ENCODE peak calls at places on chromosomes 12 and 14, in seven cellular contexts. One of them, this sample, is unnamed.

GRCh38 chr14:35402323-35403084 is 2.0 kb downstream of the NFKBIA start:
- DNase-seq in suprapubic skin: no peak
- DNase-seq in stomach: no peak
- DNase-seq in transverse colon: peak; percentile 48
- DNase-seq in sigmoid colon: peak; percentile 79
- DNase-seq in HepG2: no peak
- DNase-seq in breast epithelium: no peak
- DNase-seq in this sample: no peak

GRCh38 chr12:116542345-116542950 is 16.7 kb upstream of the MAP1LC3B2 start:
- DNase-seq in suprapubic skin: no peak
- DNase-seq in stomach: no peak
- DNase-seq in transverse colon: no peak
- DNase-seq in sigmoid colon: peak; percentile 61
- DNase-seq in HepG2: no peak
- DNase-seq in breast epithelium: no peak
- DNase-seq in this sample: no peak

GRCh38 chr12:58204086-58204485 is 262.7 kb downstream of the ATP23 start:
- DNase-seq in suprapubic skin: no peak
- DNase-seq in stomach: no peak
- DNase-seq in transverse colon: no peak
- DNase-seq in sigmoid colon: no peak
- DNase-seq in HepG2: no peak
- DNase-seq in breast epithelium: no peak
- DNase-seq in this sample: no peak

GRCh38 chr12:3389911-3390310 is 101.1 kb upstream of the PRMT8 start:
- DNase-seq in suprapubic skin: no peak
- DNase-seq in stomach: no peak
- DNase-seq in transverse colon: no peak
- DNase-seq in sigmoid colon: no peak
- DNase-seq in HepG2: no peak
- DNase-seq in breast epithelium: no peak
- DNase-seq in this sample: no peak

GRCh38 chr14:58353516-58354299 is 42.0 kb upstream of the TOMM20L start:
- DNase-seq in suprapubic skin: no peak
- DNase-seq in stomach: no peak
- DNase-seq in transverse colon: no peak
- DNase-seq in sigmoid colon: no peak
- DNase-seq in HepG2: no peak
- DNase-seq in breast epithelium: no peak
- DNase-seq in this sample: no peak

GRCh38 chr12:58841058-58841798 is 79.1 kb downstream of the LRIG3 start:
- DNase-seq in suprapubic skin: no peak
- DNase-seq in stomach: no peak
- DNase-seq in transverse colon: no peak
- DNase-seq in sigmoid colon: no peak
- DNase-seq in HepG2: no peak
- DNase-seq in breast epithelium: no peak
- DNase-seq in this sample: no peak

GRCh38 chr14:58607571-58608317 is 30.0 kb upstream of the DACT1 start:
- DNase-seq in suprapubic skin: no peak
- DNase-seq in stomach: no peak
- DNase-seq in transverse colon: no peak
- DNase-seq in sigmoid colon: no peak
- DNase-seq in HepG2: no peak
- DNase-seq in breast epithelium: no peak
- DNase-seq in this sample: no peak

GRCh38 chr12:1171657-1172056 is 180.6 kb downstream of the ERC1 start:
- DNase-seq in suprapubic skin: no peak
- DNase-seq in stomach: no peak
- DNase-seq in transverse colon: no peak
- DNase-seq in sigmoid colon: no peak
- DNase-seq in HepG2: no peak
- DNase-seq in breast epithelium: no peak
- DNase-seq in this sample: no peak

GRCh38 chr14:92373336-92373735 is 50.4 kb downstream of the SLC24A4 start:
- DNase-seq in suprapubic skin: no peak
- DNase-seq in stomach: no peak
- DNase-seq in transverse colon: no peak
- DNase-seq in sigmoid colon: no peak
- DNase-seq in HepG2: no peak
- DNase-seq in breast epithelium: no peak
- DNase-seq in this sample: no peak

GRCh38 chr14:54568821-54569591 is 2.1 kb downstream of the SAMD4A start:
- DNase-seq in suprapubic skin: no peak
- DNase-seq in stomach: no peak
- DNase-seq in transverse colon: peak; percentile 15
- DNase-seq in sigmoid colon: peak; percentile 86
- DNase-seq in HepG2: peak; percentile 31
- DNase-seq in breast epithelium: no peak
- DNase-seq in this sample: no peak

GRCh38 chr12:17528394-17528793 is 561.6 kb downstream of the RERGL start:
- DNase-seq in suprapubic skin: no peak
- DNase-seq in stomach: no peak
- DNase-seq in transverse colon: no peak
- DNase-seq in sigmoid colon: no peak
- DNase-seq in HepG2: no peak
- DNase-seq in breast epithelium: no peak
- DNase-seq in this sample: no peak

GRCh38 chr12:15118946-15119345 is 102.3 kb downstream of the RERG start:
- DNase-seq in suprapubic skin: no peak
- DNase-seq in stomach: no peak
- DNase-seq in transverse colon: no peak
- DNase-seq in sigmoid colon: no peak
- DNase-seq in HepG2: no peak
- DNase-seq in breast epithelium: no peak
- DNase-seq in this sample: no peak

GRCh38 chr14:85529803-85530574 is at the start of gene FLRT2:
- DNase-seq in suprapubic skin: peak; percentile 80
- DNase-seq in stomach: peak; percentile 39
- DNase-seq in transverse colon: no peak
- DNase-seq in sigmoid colon: peak; percentile 74
- DNase-seq in HepG2: no peak
- DNase-seq in breast epithelium: no peak
- DNase-seq in this sample: no peak

GRCh38 chr12:67520611-67521010 is 127.9 kb upstream of the DYRK2 start:
- DNase-seq in suprapubic skin: no peak
- DNase-seq in stomach: no peak
- DNase-seq in transverse colon: no peak
- DNase-seq in sigmoid colon: no peak
- DNase-seq in HepG2: no peak
- DNase-seq in breast epithelium: no peak
- DNase-seq in this sample: no peak

GRCh38 chr14:105859717-105860614 is 333.6 kb downstream of the TMEM121 start:
- DNase-seq in suprapubic skin: peak; percentile 59
- DNase-seq in stomach: peak; percentile 25
- DNase-seq in transverse colon: peak; percentile 16
- DNase-seq in sigmoid colon: peak; percentile 40
- DNase-seq in HepG2: no peak
- DNase-seq in breast epithelium: no peak
- DNase-seq in this sample: no peak

GRCh38 chr12:11684393-11684792 is 34.9 kb downstream of the ETV6 start:
- DNase-seq in suprapubic skin: no peak
- DNase-seq in stomach: no peak
- DNase-seq in transverse colon: no peak
- DNase-seq in sigmoid colon: no peak
- DNase-seq in HepG2: no peak
- DNase-seq in breast epithelium: no peak
- DNase-seq in this sample: no peak

GRCh38 chr12:47896633-47897032 is 8.2 kb downstream of the VDR start:
- DNase-seq in suprapubic skin: no peak
- DNase-seq in stomach: no peak
- DNase-seq in transverse colon: peak; percentile 65
- DNase-seq in sigmoid colon: peak; percentile 20
- DNase-seq in HepG2: no peak
- DNase-seq in breast epithelium: peak; percentile 71
- DNase-seq in this sample: no peak

GRCh38 chr14:91911474-91912032 is 35.9 kb downstream of the FBLN5 start:
- DNase-seq in suprapubic skin: no peak
- DNase-seq in stomach: peak; percentile 43
- DNase-seq in transverse colon: peak; percentile 37
- DNase-seq in sigmoid colon: peak; percentile 46
- DNase-seq in HepG2: peak; percentile 47
- DNase-seq in breast epithelium: no peak
- DNase-seq in this sample: peak; percentile 32

DNA sequence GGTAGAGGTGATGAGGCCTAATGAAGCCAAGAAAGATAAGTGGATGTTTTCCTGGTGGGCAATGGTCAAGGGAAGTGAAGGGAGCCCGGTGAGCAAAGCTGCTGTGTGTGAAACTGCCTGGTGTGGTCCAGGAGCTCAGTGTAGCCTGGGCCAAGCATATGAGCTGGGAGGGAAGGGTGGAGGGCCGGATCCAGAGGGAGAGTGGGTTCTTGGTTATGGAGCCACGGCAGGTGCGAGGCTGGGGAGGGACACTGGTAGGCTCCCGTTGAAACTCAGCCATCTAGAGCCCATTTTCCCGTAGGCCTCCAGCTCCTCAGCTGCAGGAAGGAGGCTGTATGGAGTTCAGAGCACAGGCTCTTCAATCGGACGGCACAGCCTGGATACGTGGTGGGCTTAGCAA is 10.2 kb upstream of the CLMN start:
- DNase-seq in suprapubic skin: no peak
- DNase-seq in stomach: no peak
- DNase-seq in transverse colon: no peak
- DNase-seq in sigmoid colon: no peak
- DNase-seq in HepG2: no peak
- DNase-seq in breast epithelium: no peak
- DNase-seq in this sample: no peak
- TF ChIP-seq CTCF in suprapubic skin: no peak
- TF ChIP-seq CTCF in stomach: no peak
- TF ChIP-seq CTCF in transverse colon: no peak
- TF ChIP-seq CTCF in sigmoid colon: no peak
- TF ChIP-seq CTCF in HepG2: no peak
- TF ChIP-seq CTCF in breast epithelium: no peak
- TF ChIP-seq CTCF in this sample: no peak

DNA sequence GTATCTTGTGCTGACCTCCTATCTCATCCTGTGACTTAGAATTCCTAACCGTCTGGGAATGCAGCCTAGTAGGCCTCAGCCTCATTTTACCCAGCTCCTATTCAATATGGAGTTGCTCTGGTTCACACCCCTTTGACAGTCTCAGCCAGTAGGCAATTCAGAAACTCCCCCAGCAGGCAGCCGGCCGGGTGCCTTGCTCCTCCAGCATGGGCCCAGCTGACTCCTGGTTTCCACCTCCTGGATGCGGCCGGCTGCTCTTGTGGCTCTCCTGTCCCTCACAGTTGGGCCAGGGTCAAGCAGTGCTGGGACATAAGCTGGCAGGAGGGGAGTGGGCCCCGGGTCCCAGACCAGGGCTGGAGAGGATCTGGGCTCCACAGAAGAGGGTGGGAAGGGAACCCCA is 58.2 kb downstream of the LRRC74A start:
- DNase-seq in suprapubic skin: no peak
- DNase-seq in stomach: no peak
- DNase-seq in transverse colon: no peak
- DNase-seq in sigmoid colon: no peak
- DNase-seq in HepG2: no peak
- DNase-seq in breast epithelium: no peak
- DNase-seq in this sample: no peak
- H3K27ac ChIP-seq in suprapubic skin: no peak overlapping the region
- H3K27ac ChIP-seq in stomach: peak overlapping the region; percentile 38
- H3K27ac ChIP-seq in transverse colon: no peak overlapping the region
- H3K27ac ChIP-seq in sigmoid colon: no peak overlapping the region
- H3K27ac ChIP-seq in HepG2: no peak overlapping the region
- H3K27ac ChIP-seq in breast epithelium: peak overlapping the region; percentile 71
- H3K27ac ChIP-seq in this sample: no peak overlapping the region

DNA sequence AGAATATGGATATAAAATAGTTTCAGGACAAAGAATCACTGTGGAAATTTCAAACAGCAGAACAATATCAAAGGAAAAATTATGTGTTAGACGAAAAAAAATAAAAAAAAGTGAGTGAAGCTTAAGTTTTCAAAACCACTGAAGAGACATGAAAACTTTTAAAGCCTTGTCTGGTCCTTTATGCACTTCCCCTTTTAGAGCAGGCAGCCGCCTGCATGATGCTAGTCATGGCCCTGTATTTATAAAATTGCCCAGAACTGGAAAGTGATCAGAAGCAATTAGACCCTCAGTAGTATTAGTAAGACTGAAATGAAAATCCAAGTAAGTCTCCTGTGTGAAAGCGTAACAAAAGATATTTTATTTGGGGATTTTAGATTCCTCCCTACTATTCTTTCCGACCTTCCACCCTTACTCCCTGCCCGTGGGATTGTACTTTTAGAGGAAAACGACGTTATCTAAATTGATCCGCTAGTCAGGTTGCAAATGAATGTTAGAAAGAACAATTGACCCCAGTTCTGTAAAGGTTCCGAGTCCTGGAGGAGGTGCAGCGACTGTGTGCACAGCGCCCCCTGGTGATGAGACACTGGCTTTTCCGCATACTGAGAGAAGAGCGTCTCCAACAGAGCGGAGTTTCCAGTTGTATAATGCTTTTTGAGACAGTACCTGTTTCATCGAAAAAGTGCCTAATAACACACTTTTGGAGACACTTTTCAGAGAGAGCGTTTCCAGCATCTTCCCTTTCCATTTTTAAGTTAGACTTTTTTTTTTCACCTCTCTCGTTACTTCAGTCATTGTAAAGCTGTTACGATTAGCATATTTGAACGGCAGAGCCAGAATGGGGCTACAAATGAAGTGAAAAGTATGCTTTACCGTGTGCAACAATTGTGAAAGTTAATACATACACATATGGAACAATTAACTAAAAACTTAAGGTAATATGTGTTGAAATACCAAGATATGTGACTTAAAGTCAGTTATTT is 12.4 kb downstream of the MGST1 start:
- DNase-seq in suprapubic skin: no peak
- DNase-seq in stomach: peak; percentile 71
- DNase-seq in transverse colon: peak; percentile 64
- DNase-seq in sigmoid colon: peak; percentile 71
- DNase-seq in HepG2: peak; percentile 56
- DNase-seq in breast epithelium: peak; percentile 61
- DNase-seq in this sample: peak; percentile 25
- TF ChIP-seq POLR2AphosphoS5 in suprapubic skin: no peak
- TF ChIP-seq POLR2AphosphoS5 in stomach: no peak
- TF ChIP-seq POLR2AphosphoS5 in transverse colon: no peak
- TF ChIP-seq POLR2AphosphoS5 in sigmoid colon: no peak
- TF ChIP-seq POLR2AphosphoS5 in HepG2: no peak
- TF ChIP-seq POLR2AphosphoS5 in breast epithelium: no peak
- TF ChIP-seq POLR2AphosphoS5 in this sample: no peak

GRCh38 chr12:76299536-76300296 is 48.5 kb downstream of the BBS10 start:
- DNase-seq in suprapubic skin: no peak
- DNase-seq in stomach: no peak
- DNase-seq in transverse colon: no peak
- DNase-seq in sigmoid colon: no peak
- DNase-seq in HepG2: peak; percentile 17
- DNase-seq in breast epithelium: no peak
- DNase-seq in this sample: no peak
- TF ChIP-seq CTCF in suprapubic skin: no peak
- TF ChIP-seq CTCF in stomach: no peak
- TF ChIP-seq CTCF in transverse colon: no peak
- TF ChIP-seq CTCF in sigmoid colon: no peak
- TF ChIP-seq CTCF in HepG2: no peak
- TF ChIP-seq CTCF in breast epithelium: no peak
- TF ChIP-seq CTCF in this sample: no peak